ENCODE peak calls at places on chromosomes 7 and 10, in six cellular contexts. Z is activated CD8-positive, alpha-beta memory T cell treated with anti-CD3 and anti-CD28 coated beads for 24 hours; T is MCF 10A; K is GM03348; J is posterior vena cava; I is body of pancreas. E is an unnamed sample.
A peak's percentile ranks its signal among the peaks of the same experiment; 100 is the strongest.

GRCh38 chr7:17236603-17237002 is 61.8 kb upstream of the AHR start:
- DNase-seq in Z (no peak), T (peak; percentile 37), K (no peak), J (no peak), I (no peak), E (no peak)

GRCh38 chr7:34928052-34928451 is 109.2 kb downstream of the DPY19L1 start:
- DNase-seq in Z (peak; percentile 70), T (peak; percentile 56), K (peak; percentile 18), J (no peak), I (peak; percentile 55), E (peak; percentile 53)

GRCh38 chr7:90579181-90579688 is 16.9 kb upstream of the CDK14 start:
- DNase-seq in Z (no peak), T (peak; percentile 78), K (peak; percentile 79), J (no peak), I (no peak), E (no peak)

GRCh38 chr7:137943132-137943551 is 58.7 kb downstream of the CREB3L2 start:
- DNase-seq in Z (no peak), T (no peak), K (no peak), J (peak; percentile 85), I (no peak), E (no peak)

GRCh38 chr10:121437596-121437995 is 160.6 kb downstream of the FGFR2 start:
- DNase-seq in Z (no peak), T (no peak), K (no peak), J (no peak), I (peak; percentile 9), E (peak; percentile 95)

GRCh38 chr7:123494193-123494796 is 40.1 kb downstream of the IQUB start:
- DNase-seq in Z (no peak), T (peak; percentile 67), K (peak; percentile 44), J (no peak), I (peak; percentile 35), E (no peak)

GRCh38 chr7:48304641-48305040 is 133.4 kb downstream of the ABCA13 start:
- DNase-seq in Z (no peak), T (no peak), K (no peak), J (no peak), I (no peak), E (no peak)

GRCh38 chr7:131538071-131538790 is 18.2 kb downstream of the PODXL start:
- DNase-seq in Z (no peak), T (peak; percentile 43), K (peak; percentile 79), J (peak; percentile 61), I (no peak), E (no peak)

GRCh38 chr10:50275650-50276235 is 24.4 kb upstream of the ASAH2 start:
- DNase-seq in Z (peak; percentile 62), T (peak; percentile 52), K (peak; percentile 24), J (no peak), I (peak; percentile 71), E (peak; percentile 39)

GRCh38 chr10:128054163-128054970 is 71.9 kb downstream of the MKI67 start:
- DNase-seq in Z (no peak), T (no peak), K (no peak), J (no peak), I (no peak), E (no peak)

GRCh38 chr10:80277567-80278250 is 11.7 kb downstream of the MAT1A start:
- DNase-seq in Z (peak; percentile 32), T (no peak), K (no peak), J (no peak), I (peak; percentile 83), E (no peak)

GRCh38 chr7:81842361-81842760 is 72.5 kb upstream of the HGF start:
- DNase-seq in Z (no peak), T (no peak), K (no peak), J (no peak), I (no peak), E (no peak)

GRCh38 chr10:102726274-102726673 is 11.8 kb downstream of the SFXN2 start:
- DNase-seq in Z (no peak), T (peak; percentile 48), K (peak; percentile 24), J (no peak), I (no peak), E (no peak)

GRCh38 chr7:91800389-91800788 is 80.1 kb downstream of the MTERF1 start:
- DNase-seq in Z (no peak), T (no peak), K (no peak), J (no peak), I (no peak), E (no peak)

GRCh38 chr7:111561909-111562732 is at the start of gene IMMP2L:
- DNase-seq in Z (peak; percentile 98), T (peak; percentile 87), K (peak; percentile 98), J (peak; percentile 96), I (peak; percentile 91), E (peak; percentile 88)

GRCh38 chr7:141698247-141699015 is 3.5 kb downstream of the DENND11 start:
- DNase-seq in Z (no peak), T (no peak), K (no peak), J (no peak), I (no peak), E (no peak)

GRCh38 chr7:143931739-143932138 is 3.3 kb upstream of the OR2F2 start:
- DNase-seq in Z (no peak), T (no peak), K (peak; percentile 9), J (no peak), I (no peak), E (no peak)

GRCh38 chr7:46932266-46932655 is 649.6 kb downstream of the TNS3 start:
- DNase-seq in Z (no peak), T (no peak), K (no peak), J (no peak), I (no peak), E (no peak)

GRCh38 chr10:986137-986825 is 2.0 kb upstream of the GTPBP4 start:
- DNase-seq in Z (no peak), T (peak; percentile 68), K (peak; percentile 25), J (peak; percentile 4), I (peak; percentile 25), E (peak; percentile 93)

GRCh38 chr10:24519950-24520349 is 203.7 kb downstream of the ARHGAP21 start:
- DNase-seq in Z (peak; percentile 59), T (no peak), K (no peak), J (no peak), I (no peak), E (no peak)